ENCODE peak calls at places on chromosome 7, in four cellular contexts. J is KBM-7; S is activated naive CD4-positive, alpha-beta T cell treated with anti-CD3 and anti-CD28 coated beads, Interleukin-2, amount 10 ng/mL, durations not matched to agents 7 days and 5 days; M is foreskin melanocyte. U is an unnamed sample.

GRCh38 chr7:47227762-47228177 is 354.1 kb downstream of the TNS3 start:
- DNase-seq in J (peak), M (peak), S (no peak), U (peak)

GRCh38 chr7:51317582-51317910 is 937 bp upstream of the COBL start:
- DNase-seq in S (no peak), M (no peak), J (no peak), U (no peak)

GRCh38 chr7:47340490-47340889 is 241.4 kb downstream of the TNS3 start:
- DNase-seq in J (no peak), M (no peak), S (no peak), U (no peak)

GRCh38 chr7:7324698-7325097 is 142.4 kb downstream of the C1GALT1 start:
- DNase-seq in M (no peak), J (no peak), S (no peak), U (no peak)

GRCh38 chr7:30893357-30893756 is 18.3 kb upstream of the AQP1 start:
- DNase-seq in M (no peak), S (no peak), J (no peak), U (no peak)

GRCh38 chr7:39410582-39410981 is 155.6 kb upstream of the YAE1 start:
- DNase-seq in J (no peak), S (no peak), M (no peak), U (no peak)

GRCh38 chr7:87833130-87833529 is 43.0 kb downstream of the SLC25A40 start:
- DNase-seq in S (no peak), M (no peak), J (no peak), U (no peak)

GRCh38 chr7:48109848-48110663 is 21.0 kb downstream of the UPP1 start:
- DNase-seq in M (no peak), J (peak), S (peak), U (peak)

GRCh38 chr7:121360564-121360963 is 31.8 kb downstream of the WNT16 start:
- DNase-seq in M (no peak), J (no peak), S (no peak), U (no peak)

GRCh38 chr7:29019275-29019820 is 61.2 kb upstream of the TRIL start:
- DNase-seq in J (no peak), S (no peak), M (no peak), U (no peak)

GRCh38 chr7:87797798-87798403 is 78.3 kb downstream of the SLC25A40 start:
- DNase-seq in J (peak), M (peak), S (no peak), U (peak)

GRCh38 chr7:23246540-23246939 is at the start of gene GPNMB:
- DNase-seq in J (no peak), S (no peak), M (peak), U (peak)

GRCh38 chr7:23597908-23598224 is 684 bp downstream of the CCDC126 start:
- DNase-seq in J (peak), S (no peak), M (no peak), U (no peak)

GRCh38 chr7:127667017-127667670 is 15.2 kb downstream of the SND1 start:
- DNase-seq in J (no peak), S (no peak), M (peak), U (peak)

GRCh38 chr7:106460792-106461254 is 176.0 kb upstream of the NAMPT start:
- DNase-seq in J (no peak), M (no peak), S (no peak), U (no peak)

GRCh38 chr7:23696916-23697441 is 13.0 kb upstream of the STK31 start:
- DNase-seq in J (peak), S (peak), M (peak), U (peak)

GRCh38 chr7:6305330-6305729 is 32.9 kb upstream of the CYTH3 start:
- DNase-seq in J (no peak), M (no peak), S (no peak), U (no peak)

U was measured in COLO829.